ENCODE peak calls at places on chromosome 4, in ten cellular contexts. F is ovary, S is breast epithelium, Q is endothelial cell of umbilical vein, C is stomach, G is esophagus squamous epithelium, M is A549, J is IMR-90, H is uterus, D is testis. B is an unnamed sample.

GRCh38 chr4:47784222-47784621 is 53.6 kb downstream of the CORIN start:
- DNase-seq in F (no peak), S (no peak), Q (peak), C (no peak), G (no peak), M (no peak), J (no peak), H (no peak), D (no peak), B (no peak)

GRCh38 chr4:87938746-87939145 is 36.8 kb upstream of the SPP1 start:
- DNase-seq in F (no peak), S (no peak), Q (no peak), C (no peak), G (no peak), M (no peak), J (no peak), H (no peak), D (no peak), B (no peak)

GRCh38 chr4:186733778-186734177 is 10.1 kb upstream of the FAT1 start:
- DNase-seq in F (no peak), S (no peak), Q (no peak), C (no peak), G (no peak), M (no peak), J (no peak), H (no peak), D (no peak), B (no peak)

GRCh38 chr4:54227261-54228063 is 1.6 kb upstream of the PDGFRA start:
- DNase-seq in F (peak), S (no peak), Q (peak), C (no peak), G (no peak), M (no peak), J (peak), H (no peak), D (peak), B (no peak)

GRCh38 chr4:76458829-76459228 is 23.8 kb downstream of the SHROOM3 start:
- DNase-seq in F (no peak), S (no peak), Q (no peak), C (no peak), G (no peak), M (no peak), J (no peak), H (no peak), D (no peak), B (no peak)

GRCh38 chr4:7773401-7774187 is 166.1 kb downstream of the AFAP1 start:
- DNase-seq in F (no peak), S (no peak), Q (no peak), C (no peak), G (no peak), M (no peak), J (no peak), H (no peak), D (no peak), B (no peak)

GRCh38 chr4:173857828-173858227 is 327.8 kb upstream of the HAND2 start:
- DNase-seq in F (no peak), S (no peak), Q (no peak), C (no peak), G (no peak), M (no peak), J (no peak), H (no peak), D (no peak), B (no peak)

GRCh38 chr4:64250061-64250460 is 159.2 kb downstream of the TECRL start:
- DNase-seq in F (no peak), S (no peak), Q (no peak), C (no peak), G (no peak), M (no peak), J (no peak), H (no peak), D (no peak), B (no peak)

GRCh38 chr4:112523008-112523440 is 7.0 kb upstream of the NEUROG2 start:
- DNase-seq in F (no peak), S (no peak), Q (peak), C (no peak), G (no peak), M (no peak), J (peak), H (no peak), D (peak), B (no peak)

GRCh38 chr4:8507251-8507570 is 66.6 kb downstream of the TRMT44 start:
- DNase-seq in F (peak), S (no peak), Q (no peak), C (no peak), G (no peak), M (no peak), J (no peak), H (no peak), D (no peak), B (no peak)

GRCh38 chr4:88522702-88523324 is 763 bp downstream of the PYURF start:
- DNase-seq in F (peak), S (peak), Q (peak), C (peak), G (no peak), M (peak), J (peak), H (peak), D (peak), B (peak)

GRCh38 chr4:39046243-39046642 is 14.0 kb upstream of the TMEM156 start:
- DNase-seq in F (no peak), S (no peak), Q (no peak), C (no peak), G (no peak), M (no peak), J (peak), H (no peak), D (peak), B (no peak)

GRCh38 chr4:102819588-102820365 is 7.6 kb downstream of the UBE2D3 start:
- DNase-seq in F (no peak), S (no peak), Q (peak), C (no peak), G (no peak), M (no peak), J (peak), H (no peak), D (no peak), B (no peak)

GRCh38 chr4:8236141-8236919 is 33.2 kb upstream of the HTRA3 start:
- DNase-seq in F (no peak), S (no peak), Q (no peak), C (no peak), G (no peak), M (no peak), J (no peak), H (no peak), D (no peak), B (no peak)

GRCh38 chr4:169243808-169244207 is 26.9 kb downstream of the SH3RF1 start:
- DNase-seq in F (no peak), S (no peak), Q (peak), C (no peak), G (no peak), M (no peak), J (peak), H (no peak), D (no peak), B (no peak)

GRCh38 chr4:31516520-31516919 is 796.4 kb downstream of the PCDH7 start:
- DNase-seq in F (no peak), S (no peak), Q (no peak), C (no peak), G (no peak), M (no peak), J (no peak), H (no peak), D (no peak), B (no peak)

GRCh38 chr4:21134994-21135393 is 434.7 kb downstream of the PACRGL start:
- DNase-seq in F (no peak), S (no peak), Q (peak), C (no peak), G (no peak), M (no peak), J (no peak), H (no peak), D (no peak), B (no peak)

GRCh38 chr4:102429553-102429952 is 71.6 kb upstream of the NFKB1 start:
- DNase-seq in F (no peak), S (no peak), Q (no peak), C (no peak), G (no peak), M (peak), J (peak), H (no peak), D (no peak), B (no peak)

GRCh38 chr4:18106620-18107019 is 85.1 kb upstream of the LCORL start:
- DNase-seq in F (no peak), S (no peak), Q (peak), C (peak), G (no peak), M (no peak), J (no peak), H (no peak), D (no peak), B (no peak)

GRCh38 chr4:122716825-122717448 is 15.6 kb upstream of the BBS12 start:
- DNase-seq in F (peak), S (peak), Q (peak), C (peak), G (no peak), M (peak), J (peak), H (peak), D (peak), B (peak)

GRCh38 chr4:97892596-97893266 is 250.5 kb downstream of the STPG2 start:
- DNase-seq in F (no peak), S (no peak), Q (no peak), C (no peak), G (no peak), M (no peak), J (no peak), H (no peak), D (no peak), B (no peak)

GRCh38 chr4:99273704-99274103 is 17.1 kb downstream of the ADH1A start:
- DNase-seq in F (no peak), S (no peak), Q (no peak), C (no peak), G (no peak), M (no peak), J (no peak), H (no peak), D (no peak), B (no peak)

GRCh38 chr4:56410247-56410646 is 23.0 kb upstream of the AASDH start:
- DNase-seq in F (peak), S (peak), Q (peak), C (peak), G (no peak), M (peak), J (peak), H (peak), D (peak), B (peak)

GRCh38 chr4:168885416-168885815 is 124.6 kb downstream of the CBR4 start:
- DNase-seq in F (no peak), S (no peak), Q (no peak), C (no peak), G (no peak), M (no peak), J (no peak), H (no peak), D (no peak), B (no peak)

GRCh38 chr4:114562176-114562904 is 36.3 kb upstream of the UGT8 start:
- DNase-seq in F (no peak), S (no peak), Q (no peak), C (no peak), G (no peak), M (no peak), J (no peak), H (no peak), D (no peak), B (no peak)

GRCh38 chr4:4249876-4250275 is 1.9 kb upstream of the TMEM128 start:
- DNase-seq in F (no peak), S (no peak), Q (no peak), C (no peak), G (no peak), M (no peak), J (no peak), H (no peak), D (no peak), B (no peak)

GRCh38 chr4:75633846-75634245 is 3.5 kb upstream of the CDKL2 start:
- DNase-seq in F (no peak), S (no peak), Q (no peak), C (no peak), G (no peak), M (no peak), J (peak), H (no peak), D (no peak), B (no peak)

GRCh38 chr4:139666735-139667266 is 1.2 kb downstream of the MGST2 start:
- DNase-seq in F (no peak), S (peak), Q (peak), C (peak), G (no peak), M (no peak), J (peak), H (peak), D (peak), B (peak)

GRCh38 chr4:139665079-139665689 is 435 bp upstream of the MGST2 start:
- DNase-seq in F (no peak), S (no peak), Q (no peak), C (no peak), G (no peak), M (no peak), J (no peak), H (no peak), D (no peak), B (no peak)

GRCh38 chr4:139668036-139668435 is 2.4 kb downstream of the MGST2 start:
- DNase-seq in F (no peak), S (no peak), Q (no peak), C (no peak), G (no peak), M (no peak), J (no peak), H (no peak), D (no peak), B (no peak)

GRCh38 chr4:139664442-139664841 is 1.2 kb upstream of the MGST2 start:
- DNase-seq in F (no peak), S (no peak), Q (no peak), C (no peak), G (no peak), M (no peak), J (no peak), H (no peak), D (no peak), B (no peak)

GRCh38 chr4:139665690-139666529 is at the start of gene MGST2:
- DNase-seq in F (peak), S (peak), Q (peak), C (peak), G (peak), M (peak), J (peak), H (peak), D (peak), B (peak)
- TF ChIP-seq POLR2A in F (peak), S (no peak), Q (peak), C (no peak), G (peak), M (peak), J (no peak), H (peak), D (no peak), B (peak)

GRCh38 chr4:163542275-163542674 is 47.8 kb downstream of the TMA16 start:
- DNase-seq in F (no peak), S (no peak), Q (no peak), C (no peak), G (no peak), M (no peak), J (peak), H (no peak), D (no peak), B (no peak)

GRCh38 chr4:163544407-163545038 is 50.0 kb downstream of the TMA16 start:
- DNase-seq in F (no peak), S (no peak), Q (peak), C (peak), G (no peak), M (peak), J (peak), H (peak), D (peak), B (peak)

GRCh38 chr4:163536101-163536500 is 41.6 kb downstream of the TMA16 start:
- DNase-seq in F (no peak), S (no peak), Q (no peak), C (no peak), G (no peak), M (no peak), J (peak), H (no peak), D (no peak), B (no peak)

GRCh38 chr4:163540977-163541376 is 46.5 kb downstream of the TMA16 start:
- DNase-seq in F (no peak), S (no peak), Q (no peak), C (no peak), G (no peak), M (no peak), J (peak), H (no peak), D (no peak), B (no peak)

DNA sequence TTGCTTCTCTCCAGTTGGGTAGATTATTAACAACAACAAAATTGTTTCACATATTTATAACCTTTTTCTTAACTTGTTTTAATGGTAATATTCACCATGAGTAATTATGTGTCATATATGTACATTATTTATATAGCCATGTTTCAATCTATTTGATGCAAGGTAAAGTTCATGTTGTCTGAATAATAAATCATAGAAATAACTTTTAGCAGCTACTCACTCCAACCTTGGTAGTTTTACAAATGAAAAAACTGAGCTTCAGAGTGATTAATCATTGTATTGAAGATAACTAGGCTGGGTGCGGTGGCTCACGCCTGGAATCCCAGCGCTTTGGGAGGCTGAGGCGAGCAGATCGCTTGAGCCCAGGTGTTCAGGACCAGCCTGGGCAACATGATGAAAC is 46.0 kb downstream of the TMA16 start:
- DNase-seq in F (no peak), S (no peak), Q (no peak), C (no peak), G (no peak), M (no peak), J (no peak), H (no peak), D (no peak), B (no peak)
- TF ChIP-seq POLR2A in F (no peak), S (no peak), Q (no peak), C (no peak), G (no peak), M (no peak), J (no peak), H (no peak), D (no peak), B (no peak)

DNA sequence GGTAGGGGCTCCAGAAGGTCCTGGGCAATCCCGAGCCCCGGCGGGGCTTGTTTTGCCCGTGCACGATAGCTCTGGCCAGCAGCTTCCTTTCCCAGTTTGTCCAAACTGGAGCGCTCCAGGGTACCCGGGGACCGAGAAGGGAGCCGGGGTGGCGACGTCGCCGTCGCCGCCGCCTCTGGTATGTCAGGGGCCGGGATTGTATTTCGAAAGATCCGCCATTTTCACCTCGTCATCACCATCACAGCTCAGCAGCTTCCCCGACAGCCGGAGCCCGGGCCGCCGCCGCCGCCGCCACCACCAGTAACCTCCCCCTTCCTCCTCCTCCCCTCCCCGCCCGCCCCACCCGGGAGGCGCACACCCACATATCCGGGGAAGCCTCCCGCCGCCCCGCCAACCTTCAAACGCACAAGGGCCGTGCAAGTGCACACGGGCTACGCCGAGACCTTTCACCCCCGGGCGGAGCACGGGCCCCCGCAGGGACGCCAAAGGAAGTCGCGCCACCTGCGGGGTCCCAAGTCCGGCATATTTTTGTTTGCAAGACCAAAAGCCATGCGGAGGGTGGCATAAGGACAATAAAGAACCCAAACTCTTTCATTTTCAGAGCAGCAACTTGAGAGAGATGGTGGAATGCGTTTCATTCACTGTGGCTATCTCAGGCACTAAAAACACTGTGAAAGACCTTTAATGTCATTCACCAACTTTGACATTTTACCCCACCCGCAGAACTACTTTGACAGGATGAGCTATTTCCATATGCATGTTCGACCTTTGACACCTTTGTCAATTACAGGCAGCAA is at the start of gene LIN54:
- DNase-seq in F (peak), S (peak), Q (peak), C (peak), G (peak), M (peak), J (peak), H (peak), D (peak), B (peak)
- TF ChIP-seq POLR2A in F (no peak), S (no peak), Q (no peak), C (no peak), G (no peak), M (no peak), J (peak), H (no peak), D (no peak), B (peak)

DNA sequence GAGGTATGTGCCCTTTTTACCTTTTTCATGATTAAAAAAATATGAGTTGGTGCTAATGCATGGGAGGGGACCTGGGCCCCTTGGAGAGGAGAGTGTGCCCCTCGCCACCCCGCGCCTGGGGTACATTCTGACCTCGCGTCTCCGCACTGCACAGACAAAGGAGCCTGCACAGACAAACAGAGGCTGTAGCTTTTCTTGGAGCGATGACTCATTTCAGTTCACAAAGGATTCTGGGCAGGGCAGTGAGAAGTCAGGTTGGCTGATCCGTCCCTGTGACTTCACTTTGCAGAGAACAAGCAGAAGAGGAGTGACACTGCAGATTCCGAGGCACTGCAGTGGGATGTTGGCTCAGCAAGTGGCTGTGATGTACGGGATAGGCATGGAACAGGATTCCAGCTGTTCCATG is 82.9 kb downstream of the STOX2 start:
- DNase-seq in F (peak), S (peak), Q (peak), C (peak), G (no peak), M (peak), J (peak), H (peak), D (peak), B (peak)
- TF ChIP-seq POLR2A in F (no peak), S (no peak), Q (no peak), C (no peak), G (peak), M (peak), J (peak), H (peak), D (no peak), B (peak)

GRCh38 chr4:139740531-139741041 is 75.0 kb downstream of the MGST2 start:
- DNase-seq in F (peak), S (peak), Q (peak), C (peak), G (peak), M (peak), J (peak), H (peak), D (peak), B (peak)

GRCh38 chr4:139736257-139736626 is 70.6 kb downstream of the MGST2 start:
- DNase-seq in F (no peak), S (no peak), Q (peak), C (no peak), G (no peak), M (no peak), J (no peak), H (no peak), D (no peak), B (no peak)

GRCh38 chr4:139740121-139740520 is 74.5 kb downstream of the MGST2 start:
- DNase-seq in F (peak), S (no peak), Q (peak), C (no peak), G (no peak), M (no peak), J (no peak), H (peak), D (no peak), B (peak)

GRCh38 chr4:139736661-139737060 is 71.0 kb downstream of the MGST2 start:
- DNase-seq in F (no peak), S (no peak), Q (no peak), C (no peak), G (no peak), M (no peak), J (no peak), H (no peak), D (no peak), B (no peak)

GRCh38 chr4:139738846-139739613 is 73.4 kb downstream of the MGST2 start:
- DNase-seq in F (no peak), S (no peak), Q (no peak), C (no peak), G (no peak), M (no peak), J (no peak), H (no peak), D (no peak), B (no peak)
- TF ChIP-seq POLR2A in F (no peak), S (no peak), Q (no peak), C (no peak), G (no peak), M (no peak), J (no peak), H (no peak), D (no peak), B (no peak)

GRCh38 chr4:108635070-108635655 is 14.8 kb downstream of the RPL34 start:
- DNase-seq in F (no peak), S (no peak), Q (no peak), C (no peak), G (no peak), M (no peak), J (no peak), H (no peak), D (no peak), B (no peak)
- TF ChIP-seq POLR2A in F (no peak), S (no peak), Q (no peak), C (no peak), G (no peak), M (no peak), J (no peak), H (no peak), D (no peak), B (no peak)

B was measured in prostate gland.